ENCODE peak calls at places on chromosomes 12 and 14, in four cellular contexts. O, V, B and D are unnamed samples.

GRCh38 chr12:97921957-97922722 is 459.5 kb downstream of the RMST start:
- DNase-seq in O (no peak), V (no peak), B (no peak), D (no peak)

GRCh38 chr12:68250454-68250853 is 3.0 kb downstream of the IL22 start:
- DNase-seq in O (no peak), V (no peak), B (no peak), D (no peak)

GRCh38 chr14:37434867-37435266 is 160.2 kb downstream of the FOXA1 start:
- DNase-seq in O (no peak), V (no peak), B (no peak), D (no peak)

GRCh38 chr12:110936367-110937103 is 16.2 kb upstream of the MYL2 start:
- DNase-seq in O (no peak), V (no peak), B (no peak), D (no peak)

GRCh38 chr14:36580856-36581831 is 1.3 kb downstream of the NKX2-8 start:
- DNase-seq in O (no peak), V (no peak), B (no peak), D (no peak)

GRCh38 chr12:58509116-58509885 is 411.0 kb downstream of the LRIG3 start:
- DNase-seq in O (no peak), V (no peak), B (no peak), D (no peak)

GRCh38 chr14:96212140-96212539 is 7.5 kb downstream of the BDKRB2 start:
- DNase-seq in O (no peak), V (no peak), B (no peak), D (no peak)

GRCh38 chr12:125351788-125352187 is 286.6 kb downstream of the AACS start:
- DNase-seq in O (no peak), V (no peak), B (no peak), D (no peak)

GRCh38 chr14:95524706-95525512 is 8.5 kb upstream of the SYNE3 start:
- DNase-seq in O (no peak), V (peak), B (no peak), D (no peak)

GRCh38 chr14:103847954-103848719 is 762 bp upstream of the PPP1R13B start:
- DNase-seq in O (no peak), V (peak), B (peak), D (no peak)

GRCh38 chr12:69936214-69936731 is 111.2 kb downstream of the MYRFL start:
- DNase-seq in O (peak), V (no peak), B (no peak), D (no peak)

GRCh38 chr12:88401153-88401552 is 179.1 kb downstream of the KITLG start:
- DNase-seq in O (no peak), V (no peak), B (no peak), D (no peak)

GRCh38 chr14:91261115-91261514 is 16.6 kb upstream of the GPR68 start:
- DNase-seq in O (no peak), V (no peak), B (no peak), D (no peak)

GRCh38 chr14:86933460-86933859 is 1059.5 kb downstream of the GALC start:
- DNase-seq in O (no peak), V (no peak), B (no peak), D (no peak)

GRCh38 chr12:73308079-73308478 is 1035.9 kb downstream of the TRHDE start:
- DNase-seq in O (no peak), V (no peak), B (no peak), D (no peak)

GRCh38 chr14:51873221-51873893 is 12.9 kb downstream of the GNG2 start:
- DNase-seq in O (no peak), V (no peak), B (no peak), D (peak)

GRCh38 chr12:124683330-124683662 is 115.9 kb upstream of the NCOR2 start:
- DNase-seq in O (no peak), V (peak), B (no peak), D (no peak)

GRCh38 chr14:24135584-24135833 is 485 bp upstream of the PSME1 start:
- DNase-seq in O (no peak), V (no peak), B (no peak), D (no peak)

GRCh38 chr12:11134300-11134699 is at the start of gene TAS2R30:
- DNase-seq in O (no peak), V (no peak), B (no peak), D (no peak)

GRCh38 chr12:34290191-34290995 is 268.1 kb downstream of the ALG10 start:
- DNase-seq in O (no peak), V (no peak), B (no peak), D (no peak)

GRCh38 chr12:96249196-96250118 is 55.3 kb downstream of the ELK3 start:
- DNase-seq in O (no peak), V (no peak), B (no peak), D (no peak)

GRCh38 chr12:122874081-122874480 is 21.8 kb downstream of the VPS37B start:
- DNase-seq in O (no peak), V (no peak), B (no peak), D (no peak)

GRCh38 chr14:33590891-33591630 is 359.8 kb downstream of the EGLN3 start:
- DNase-seq in O (no peak), V (no peak), B (no peak), D (no peak)

GRCh38 chr12:14367097-14367661 is 1.7 kb downstream of the ATF7IP start:
- DNase-seq in O (no peak), V (peak), B (peak), D (peak)

GRCh38 chr12:109541412-109541725 is 31.9 kb downstream of the MMAB start:
- DNase-seq in O (no peak), V (no peak), B (no peak), D (no peak)

GRCh38 chr12:109719123-109720022 is 5.7 kb downstream of the FAM222A start:
- DNase-seq in O (no peak), V (peak), B (peak), D (no peak)

GRCh38 chr14:59664741-59665140 is 88.1 kb upstream of the CCDC175 start:
- DNase-seq in O (no peak), V (no peak), B (no peak), D (no peak)

GRCh38 chr12:60072911-60073310 is 477.1 kb downstream of the SLC16A7 start:
- DNase-seq in O (no peak), V (no peak), B (no peak), D (no peak)

GRCh38 chr14:72852194-72852593 is 41.7 kb downstream of the DPF3 start:
- DNase-seq in O (no peak), V (no peak), B (no peak), D (no peak)

GRCh38 chr12:108156717-108157116 is 27.6 kb downstream of the WSCD2 start:
- DNase-seq in O (no peak), V (no peak), B (no peak), D (no peak)

GRCh38 chr14:78933948-78934524 is 763.9 kb downstream of the NRXN3 start:
- DNase-seq in O (no peak), V (peak), B (peak), D (no peak)

GRCh38 chr14:94571395-94571794 is 9.8 kb upstream of the SERPINA5 start:
- DNase-seq in O (no peak), V (no peak), B (no peak), D (no peak)

GRCh38 chr12:116324684-116325664 is 47.5 kb upstream of the MED13L start:
- DNase-seq in O (no peak), V (no peak), B (no peak), D (no peak)

GRCh38 chr12:331287-331686 is 57.8 kb downstream of the KDM5A start:
- DNase-seq in O (no peak), V (no peak), B (no peak), D (no peak)

GRCh38 chr14:91170504-91171121 is 56.7 kb downstream of the DGLUCY start:
- DNase-seq in O (no peak), V (no peak), B (no peak), D (no peak)

GRCh38 chr12:66641057-66641456 is 37.8 kb downstream of the GRIP1 start:
- DNase-seq in O (no peak), V (no peak), B (no peak), D (no peak)

GRCh38 chr12:66637693-66638301 is 41.1 kb downstream of the GRIP1 start:
- DNase-seq in O (no peak), V (no peak), B (no peak), D (no peak)

GRCh38 chr12:66638666-66639065 is 40.2 kb downstream of the GRIP1 start:
- DNase-seq in O (no peak), V (no peak), B (no peak), D (no peak)

GRCh38 chr12:66633676-66634075 is 45.2 kb downstream of the GRIP1 start:
- DNase-seq in O (no peak), V (no peak), B (no peak), D (no peak)

GRCh38 chr12:66636771-66637170 is 42.1 kb downstream of the GRIP1 start:
- DNase-seq in O (no peak), V (no peak), B (no peak), D (no peak)
- TF ChIP-seq HDAC6 in O (no peak), V (no peak), B (no peak), D (no peak)

GRCh38 chr14:61581340-61581739 is 114.0 kb upstream of the HIF1A start:
- DNase-seq in O (no peak), V (peak), B (no peak), D (no peak)
- TF ChIP-seq RAD21 in O (no peak), V (no peak), B (no peak), D (no peak)

DNA sequence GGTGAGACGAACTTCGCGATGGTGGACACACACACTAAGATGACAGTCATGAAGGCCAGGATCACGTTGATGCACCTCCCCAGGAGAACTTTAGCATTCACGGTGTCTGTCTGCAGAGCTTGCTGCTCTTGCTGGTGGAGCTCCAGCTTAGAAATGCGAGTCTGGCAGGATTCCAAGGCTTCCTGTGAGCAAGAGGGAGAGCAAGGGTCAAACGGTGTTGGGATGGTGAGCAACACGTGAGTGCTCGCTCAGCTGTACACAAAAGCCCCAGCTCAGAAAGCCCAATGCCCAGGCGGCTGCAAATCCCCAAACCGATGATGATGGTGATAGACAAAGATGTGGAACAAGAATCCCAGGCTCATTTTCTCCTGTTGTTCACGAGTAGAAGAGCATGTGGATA is 78.8 kb downstream of the TMCC3 start:
- DNase-seq in O (no peak), V (peak), B (peak), D (no peak)
- TF ChIP-seq HDAC6 in O (no peak), V (no peak), B (no peak), D (no peak)

DNA sequence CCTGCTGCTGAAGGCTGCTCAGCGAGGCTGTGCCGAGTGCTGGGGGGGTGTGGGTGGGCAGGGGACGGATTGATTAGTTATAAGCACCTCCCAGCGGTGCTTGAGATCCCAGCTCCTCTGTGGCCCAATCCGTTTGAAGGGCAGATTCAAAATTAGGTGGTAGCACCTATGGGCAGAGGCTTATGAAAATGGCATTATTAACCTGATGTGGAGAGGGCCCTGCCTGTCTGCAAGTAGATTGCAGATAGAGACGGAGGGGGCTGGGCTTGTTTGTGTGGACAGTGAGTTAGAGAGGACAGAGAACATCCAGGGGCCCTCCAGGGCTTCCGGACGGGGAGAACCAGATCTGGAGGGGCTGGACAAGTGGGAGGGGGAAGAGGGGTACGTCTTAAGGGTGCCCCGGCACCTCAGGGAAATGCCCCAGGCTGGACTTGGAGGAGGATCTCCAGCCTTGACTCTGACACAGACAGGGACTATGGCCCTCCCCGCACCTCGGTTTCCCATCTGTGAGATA is at the start of gene RTL1:
- DNase-seq in O (no peak), V (no peak), B (no peak), D (no peak)
- TF ChIP-seq RAD21 in O (no peak), V (no peak), B (no peak), D (no peak)

DNA sequence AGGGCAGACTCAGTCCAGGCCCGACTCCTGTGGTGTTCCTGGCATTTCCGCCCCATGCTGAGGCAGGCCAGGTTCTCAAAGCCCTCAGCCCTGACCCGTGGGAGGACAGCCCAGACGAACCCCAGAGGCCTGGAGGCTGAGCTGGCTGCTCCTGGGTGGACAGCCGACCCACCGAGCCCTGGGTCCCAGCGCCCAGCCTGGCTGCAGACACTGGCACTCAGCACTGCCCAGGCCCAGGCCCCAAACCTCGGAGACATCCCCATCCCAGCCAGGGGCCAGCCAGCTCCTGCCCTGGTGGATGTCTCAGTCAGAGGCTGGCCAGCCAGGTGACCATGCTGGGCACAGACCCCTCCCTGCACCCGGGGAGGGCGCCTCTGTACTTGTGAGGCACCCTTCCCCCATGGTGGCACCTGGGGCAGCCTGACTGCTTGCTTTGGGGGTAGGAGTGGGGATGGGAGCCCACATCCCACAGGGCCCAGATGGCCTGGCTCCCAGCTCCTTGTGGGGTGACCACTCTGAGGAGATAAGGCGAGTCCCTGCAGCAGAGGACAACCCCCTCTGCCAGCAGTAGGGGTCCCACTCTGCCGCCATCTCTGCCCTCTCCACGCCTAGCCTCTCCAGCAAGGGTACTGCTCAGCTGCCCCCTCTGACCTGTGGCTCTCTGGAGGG is 1.4 kb downstream of the PLD4 start:
- DNase-seq in O (no peak), V (no peak), B (no peak), D (no peak)
- TF ChIP-seq HDAC6 in O (no peak), V (no peak), B (no peak), D (no peak)

GRCh38 chr12:6963016-6963731 is 7.3 kb downstream of the PHB2 start:
- DNase-seq in O (no peak), V (no peak), B (no peak), D (no peak)
- TF ChIP-seq RAD21 in O (no peak), V (no peak), B (no peak), D (no peak)

DNA sequence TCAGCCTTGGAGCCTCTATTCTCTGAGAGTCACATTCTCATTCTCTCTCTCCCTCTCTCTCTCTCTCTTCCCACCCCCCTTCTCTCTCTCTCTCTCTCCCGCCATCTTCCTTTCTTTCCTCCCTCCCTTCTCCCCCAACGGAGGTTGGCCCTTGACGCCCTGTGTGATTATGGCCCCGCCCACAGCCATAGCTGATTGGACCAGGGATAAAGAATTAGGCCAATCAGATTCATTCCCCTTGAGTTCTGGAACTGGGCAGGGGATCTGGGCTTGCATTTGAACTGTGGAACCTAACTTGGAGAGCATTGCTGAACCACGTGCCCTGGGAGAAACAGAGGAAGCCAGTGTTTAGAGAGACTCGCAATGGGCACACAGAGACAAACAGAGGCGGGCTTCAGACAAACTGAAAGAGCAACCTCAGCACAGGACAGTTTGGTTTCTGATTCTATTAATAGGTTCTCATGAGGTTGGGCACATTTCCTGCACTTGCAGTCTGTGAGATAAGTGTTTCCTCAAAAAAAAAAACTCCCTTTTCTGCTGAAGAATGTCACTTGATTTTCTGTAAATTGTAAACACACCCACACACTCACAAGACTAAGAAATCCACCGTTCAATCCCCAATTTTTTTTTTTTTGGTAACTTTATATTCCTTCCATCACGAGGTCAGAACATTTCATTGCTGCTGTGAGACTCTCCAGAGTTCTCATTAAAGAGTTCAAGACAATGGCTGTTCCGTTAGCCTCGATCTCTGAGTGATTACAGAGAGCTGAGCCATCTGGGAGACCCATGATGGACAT is 3.6 kb upstream of the P2RX7 start:
- DNase-seq in O (no peak), V (peak), B (peak), D (peak)
- TF ChIP-seq HDAC6 in O (no peak), V (no peak), B (no peak), D (no peak)

GRCh38 chr12:104402630-104403029 is 54.1 kb upstream of the CHST11 start:
- DNase-seq in O (no peak), V (no peak), B (no peak), D (no peak)
- TF ChIP-seq RAD21 in O (no peak), V (no peak), B (no peak), D (no peak)